ENCODE peak calls at places on chromosomes 3 and 15, in four cellular contexts. X is neural crest cell, G is uterus, A is BE2C. I is an unnamed sample.

GRCh38 chr3:195803309-195803908 is 8.3 kb downstream of the MUC4 start:
- DNase-seq in X (no peak), A (no peak), G (peak), I (no peak)

GRCh38 chr3:185739264-185739701 is 85.6 kb downstream of the IGF2BP2 start:
- DNase-seq in G (no peak), X (no peak), A (no peak), I (no peak)

GRCh38 chr3:51198476-51198875 is 186.6 kb upstream of the MANF start:
- DNase-seq in A (no peak), G (no peak), X (no peak), I (no peak)

GRCh38 chr3:179672918-179673317 is 20.1 kb downstream of the USP13 start:
- DNase-seq in G (no peak), X (no peak), A (no peak), I (peak)

GRCh38 chr3:10995871-10996270 is 3.3 kb downstream of the SLC6A1 start:
- DNase-seq in A (no peak), G (no peak), X (no peak), I (no peak)

GRCh38 chr3:138950006-138950644 is 3.1 kb downstream of the FOXL2NB start:
- DNase-seq in G (no peak), X (no peak), A (peak), I (no peak)

GRCh38 chr15:51726302-51727073 is 11.0 kb downstream of the LYSMD2 start:
- DNase-seq in G (peak), A (peak), X (no peak), I (peak)

GRCh38 chr15:101083336-101084045 is 164.3 kb downstream of the LRRK1 start:
- DNase-seq in A (no peak), X (no peak), G (no peak), I (no peak)

GRCh38 chr3:138469869-138470268 is 35.5 kb downstream of the ESYT3 start:
- DNase-seq in X (no peak), A (no peak), G (no peak), I (no peak)

GRCh38 chr3:195208183-195208582 is 62.8 kb downstream of the XXYLT1 start:
- DNase-seq in A (no peak), X (no peak), G (peak), I (no peak)

GRCh38 chr3:195100903-195101591 is 169.9 kb downstream of the XXYLT1 start:
- DNase-seq in A (peak), G (no peak), X (no peak), I (peak)

GRCh38 chr3:62817678-62818077 is 57.5 kb downstream of the CADPS start:
- DNase-seq in X (no peak), A (no peak), G (no peak), I (no peak)

GRCh38 chr3:62823461-62824050 is 51.7 kb downstream of the CADPS start:
- DNase-seq in G (no peak), X (no peak), A (no peak), I (no peak)

GRCh38 chr3:62822905-62823304 is 52.3 kb downstream of the CADPS start:
- DNase-seq in G (no peak), X (no peak), A (no peak), I (no peak)

DNA sequence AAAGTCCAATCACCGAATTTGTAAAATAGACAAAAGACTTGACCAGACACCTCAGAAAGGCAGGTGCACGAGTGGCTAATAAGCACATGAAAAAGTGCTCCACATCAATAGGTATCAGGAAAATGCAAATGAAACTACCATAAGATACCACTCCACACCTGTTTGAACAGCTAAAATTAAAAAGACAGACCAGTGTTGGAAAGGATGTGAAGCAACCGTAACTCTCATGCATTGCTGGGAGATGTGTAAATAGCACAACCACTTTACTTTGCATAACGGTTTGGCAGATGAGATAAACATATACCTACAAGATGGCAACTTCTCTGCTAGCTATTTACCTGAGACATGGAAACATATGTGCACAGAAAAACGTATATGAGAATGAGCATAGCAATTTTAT is 56.9 kb downstream of the CADPS start:
- DNase-seq in G (no peak), A (no peak), X (no peak), I (no peak)
- TF ChIP-seq CTCF in G (no peak), A (no peak), X (no peak), I (no peak)

GRCh38 chr3:8713901-8714759 is 19.5 kb upstream of the CAV3 start:
- DNase-seq in A (no peak), X (no peak), G (no peak), I (no peak)
- TF ChIP-seq CTCF in A (no peak), X (peak), G (no peak), I (peak)

GRCh38 chr3:64242435-64242834 is 17.2 kb upstream of the PRICKLE2 start:
- DNase-seq in A (no peak), X (no peak), G (no peak), I (no peak)

GRCh38 chr3:64248247-64248646 is 23.0 kb upstream of the PRICKLE2 start:
- DNase-seq in X (no peak), G (no peak), A (no peak), I (no peak)

GRCh38 chr3:64240445-64240844 is 15.2 kb upstream of the PRICKLE2 start:
- DNase-seq in G (no peak), A (no peak), X (no peak), I (no peak)

GRCh38 chr3:64240959-64241358 is 15.7 kb upstream of the PRICKLE2 start:
- DNase-seq in G (no peak), X (no peak), A (no peak), I (no peak)

GRCh38 chr3:64244011-64244942 is 19.0 kb upstream of the PRICKLE2 start:
- DNase-seq in X (no peak), G (no peak), A (peak), I (peak)
- TF ChIP-seq CTCF in X (peak), G (no peak), A (peak), I (peak)

GRCh38 chr15:66109826-66110225 is 143.7 kb downstream of the MEGF11 start:
- DNase-seq in X (no peak), A (no peak), G (no peak), I (no peak)

GRCh38 chr15:66110788-66111187 is 142.8 kb downstream of the MEGF11 start:
- DNase-seq in G (no peak), X (no peak), A (no peak), I (no peak)

GRCh38 chr15:66107070-66107469 is 146.5 kb downstream of the MEGF11 start:
- DNase-seq in G (no peak), A (no peak), X (no peak), I (no peak)

GRCh38 chr15:66105286-66105984 is 148.1 kb downstream of the MEGF11 start:
- DNase-seq in G (no peak), X (no peak), A (no peak), I (no peak)

DNA sequence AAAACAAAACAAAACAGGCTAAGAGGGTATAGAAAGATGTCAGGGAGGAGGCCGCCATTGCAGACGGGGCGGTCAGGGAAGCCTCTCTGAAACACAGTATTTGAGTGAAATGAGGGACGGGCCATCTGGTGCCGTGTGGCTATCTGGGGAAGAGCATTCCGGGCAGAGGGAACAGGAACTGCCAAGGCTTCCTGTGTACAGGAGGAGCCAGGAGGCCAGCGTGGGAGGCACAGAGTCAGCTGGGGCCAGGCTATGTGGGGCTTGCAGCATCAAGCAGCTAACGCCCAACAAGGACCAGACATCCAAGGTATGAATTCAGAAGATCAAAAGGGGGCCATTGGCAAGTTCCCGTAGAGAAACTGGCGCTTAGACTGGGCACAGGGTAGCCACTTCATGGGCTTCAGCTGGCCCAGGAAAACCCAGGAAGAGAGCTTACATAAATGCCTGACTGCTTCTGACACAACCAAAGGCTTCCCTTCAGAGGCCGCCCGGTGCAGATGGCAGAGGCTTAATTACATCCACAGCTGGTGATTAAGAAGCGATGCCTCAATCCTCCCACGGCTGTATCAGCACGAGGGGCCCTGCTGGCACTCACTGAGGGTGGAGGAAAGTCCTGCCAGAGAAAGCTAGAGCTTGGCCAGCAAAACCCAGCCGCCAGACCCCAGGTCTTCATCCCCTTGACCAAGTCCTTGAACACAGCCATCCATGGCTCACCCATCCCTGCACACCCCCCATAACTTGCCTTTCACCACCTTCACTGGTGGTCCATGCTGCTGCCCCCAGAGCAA is 144.9 kb downstream of the MEGF11 start:
- DNase-seq in X (no peak), G (no peak), A (no peak), I (no peak)
- TF ChIP-seq CTCF in X (no peak), G (no peak), A (no peak), I (no peak)

I was measured in bronchial epithelial cell.